ENCODE peak calls at places on chromosomes 13 and 19, in eight cellular contexts. One of them, this sample, is unnamed.

GRCh38 chr19:44071824-44072542 is at the start of gene ZNF284:
- DNase-seq in Ammon's horn: peak
- DNase-seq in activated gamma-delta T cell: peak
- DNase-seq in HTR-8/SVneo: peak
- DNase-seq in kidney: peak
- DNase-seq in hypothalamus: peak
- DNase-seq in activated CD4-positive, alpha-beta T cell treated with anti-CD3 and anti-CD28 coated beads, Interleukin-2, amount 50 U/mL, for 24 hours: peak
- DNase-seq in T-helper 1 cell: peak
- DNase-seq in this sample: peak

GRCh38 chr13:89150362-89150761 is 1479.2 kb downstream of the SLITRK5 start:
- DNase-seq in Ammon's horn: no peak
- DNase-seq in activated gamma-delta T cell: no peak
- DNase-seq in HTR-8/SVneo: no peak
- DNase-seq in kidney: no peak
- DNase-seq in hypothalamus: no peak
- DNase-seq in activated CD4-positive, alpha-beta T cell treated with anti-CD3 and anti-CD28 coated beads, Interleukin-2, amount 50 U/mL, for 24 hours: no peak
- DNase-seq in T-helper 1 cell: no peak
- DNase-seq in this sample: no peak

GRCh38 chr19:37997911-37998344 is 90.9 kb downstream of the SIPA1L3 start:
- DNase-seq in Ammon's horn: no peak
- DNase-seq in activated gamma-delta T cell: no peak
- DNase-seq in HTR-8/SVneo: peak
- DNase-seq in kidney: no peak
- DNase-seq in hypothalamus: no peak
- DNase-seq in activated CD4-positive, alpha-beta T cell treated with anti-CD3 and anti-CD28 coated beads, Interleukin-2, amount 50 U/mL, for 24 hours: peak
- DNase-seq in T-helper 1 cell: no peak
- DNase-seq in this sample: peak

GRCh38 chr19:33950141-33950805 is 153.6 kb downstream of the KCTD15 start:
- DNase-seq in Ammon's horn: no peak
- DNase-seq in activated gamma-delta T cell: no peak
- DNase-seq in HTR-8/SVneo: no peak
- DNase-seq in kidney: no peak
- DNase-seq in hypothalamus: no peak
- DNase-seq in activated CD4-positive, alpha-beta T cell treated with anti-CD3 and anti-CD28 coated beads, Interleukin-2, amount 50 U/mL, for 24 hours: no peak
- DNase-seq in T-helper 1 cell: no peak
- DNase-seq in this sample: no peak

GRCh38 chr19:45711851-45712698 is 18.6 kb downstream of the FBXO46 start:
- DNase-seq in Ammon's horn: no peak
- DNase-seq in activated gamma-delta T cell: no peak
- DNase-seq in HTR-8/SVneo: no peak
- DNase-seq in kidney: peak
- DNase-seq in hypothalamus: no peak
- DNase-seq in activated CD4-positive, alpha-beta T cell treated with anti-CD3 and anti-CD28 coated beads, Interleukin-2, amount 50 U/mL, for 24 hours: no peak
- DNase-seq in T-helper 1 cell: no peak
- DNase-seq in this sample: no peak

GRCh38 chr13:24625324-24625723 is 54.9 kb upstream of the ATP12A start:
- DNase-seq in Ammon's horn: no peak
- DNase-seq in activated gamma-delta T cell: no peak
- DNase-seq in HTR-8/SVneo: no peak
- DNase-seq in kidney: no peak
- DNase-seq in hypothalamus: no peak
- DNase-seq in activated CD4-positive, alpha-beta T cell treated with anti-CD3 and anti-CD28 coated beads, Interleukin-2, amount 50 U/mL, for 24 hours: no peak
- DNase-seq in T-helper 1 cell: no peak
- DNase-seq in this sample: no peak

GRCh38 chr19:17420267-17420924 is 549 bp downstream of the MVB12A start:
- DNase-seq in Ammon's horn: peak
- DNase-seq in activated gamma-delta T cell: no peak
- DNase-seq in HTR-8/SVneo: no peak
- DNase-seq in kidney: peak
- DNase-seq in hypothalamus: no peak
- DNase-seq in activated CD4-positive, alpha-beta T cell treated with anti-CD3 and anti-CD28 coated beads, Interleukin-2, amount 50 U/mL, for 24 hours: no peak
- DNase-seq in T-helper 1 cell: no peak
- DNase-seq in this sample: peak

GRCh38 chr13:85186646-85187045 is 612.6 kb downstream of the SLITRK6 start:
- DNase-seq in Ammon's horn: no peak
- DNase-seq in activated gamma-delta T cell: no peak
- DNase-seq in HTR-8/SVneo: no peak
- DNase-seq in kidney: no peak
- DNase-seq in hypothalamus: no peak
- DNase-seq in activated CD4-positive, alpha-beta T cell treated with anti-CD3 and anti-CD28 coated beads, Interleukin-2, amount 50 U/mL, for 24 hours: no peak
- DNase-seq in T-helper 1 cell: no peak
- DNase-seq in this sample: no peak

GRCh38 chr19:50039968-50040367 is 14.2 kb downstream of the ZNF473 start:
- DNase-seq in Ammon's horn: no peak
- DNase-seq in activated gamma-delta T cell: no peak
- DNase-seq in HTR-8/SVneo: no peak
- DNase-seq in kidney: no peak
- DNase-seq in hypothalamus: no peak
- DNase-seq in activated CD4-positive, alpha-beta T cell treated with anti-CD3 and anti-CD28 coated beads, Interleukin-2, amount 50 U/mL, for 24 hours: no peak
- DNase-seq in T-helper 1 cell: no peak
- DNase-seq in this sample: no peak

GRCh38 chr13:50068508-50068907 is 53.3 kb downstream of the KCNRG start:
- DNase-seq in Ammon's horn: no peak
- DNase-seq in activated gamma-delta T cell: no peak
- DNase-seq in HTR-8/SVneo: no peak
- DNase-seq in kidney: no peak
- DNase-seq in hypothalamus: no peak
- DNase-seq in activated CD4-positive, alpha-beta T cell treated with anti-CD3 and anti-CD28 coated beads, Interleukin-2, amount 50 U/mL, for 24 hours: no peak
- DNase-seq in T-helper 1 cell: no peak
- DNase-seq in this sample: no peak